ENCODE peak calls at places on chromosomes 3 and 15, in ten cellular contexts. V is ovary, Y is esophagus muscularis mucosa, C is stomach, Q is A549, G is tibial nerve, M is K562, W is suprapubic skin, B is transverse colon, A is upper lobe of left lung. T is an unnamed sample. For H3K4me1 and H3K9me3, the result is how much of the 10 kb centered on the place peaks cover.

GRCh38 chr3:46926871-46927717 is 49.5 kb downstream of the CCDC12 start:
- DNase-seq in V (no peak), Y (no peak), C (peak), Q (no peak), G (no peak), M (no peak), W (peak), B (peak), A (no peak), T (peak)

GRCh38 chr3:139564290-139564861 is 24.8 kb upstream of the RBP1 start:
- DNase-seq in V (no peak), Y (peak), C (no peak), Q (no peak), G (no peak), M (no peak), W (no peak), B (no peak), A (no peak), T (no peak)

GRCh38 chr3:19363071-19363470 is 214.8 kb downstream of the KCNH8 start:
- DNase-seq in V (no peak), Y (no peak), C (no peak), Q (no peak), G (no peak), M (no peak), W (no peak), B (no peak), A (no peak), T (no peak)

GRCh38 chr15:42992626-42993025 is 72.0 kb upstream of the TTBK2 start:
- DNase-seq in V (no peak), Y (no peak), C (no peak), Q (no peak), G (no peak), M (no peak), W (no peak), B (no peak), A (no peak), T (no peak)

GRCh38 chr3:85567074-85567676 is 608.4 kb downstream of the CADM2 start:
- DNase-seq in V (no peak), Y (no peak), C (peak), Q (peak), G (peak), M (peak), W (no peak), B (peak), A (peak), T (no peak)

GRCh38 chr3:45917146-45917885 is 25.9 kb upstream of the CXCR6 start:
- DNase-seq in V (no peak), Y (no peak), C (no peak), Q (no peak), G (no peak), M (no peak), W (no peak), B (no peak), A (no peak), T (no peak)

GRCh38 chr15:43208052-43209002 is 12.5 kb downstream of the EPB42 start:
- DNase-seq in V (no peak), Y (peak), C (no peak), Q (no peak), G (no peak), M (no peak), W (no peak), B (no peak), A (no peak), T (no peak)

GRCh38 chr3:8658326-8659212 is 14.0 kb upstream of the SSUH2 start:
- DNase-seq in V (peak), Y (no peak), C (peak), Q (peak), G (peak), M (no peak), W (peak), B (peak), A (peak), T (no peak)

GRCh38 chr3:186609247-186609868 is 3.5 kb upstream of the AHSG start:
- DNase-seq in V (no peak), Y (no peak), C (peak), Q (peak), G (no peak), M (no peak), W (no peak), B (no peak), A (no peak), T (no peak)

GRCh38 chr3:83868909-83869567 is 1089.8 kb upstream of the CADM2 start:
- DNase-seq in V (no peak), Y (no peak), C (no peak), Q (no peak), G (no peak), M (no peak), W (no peak), B (no peak), A (no peak), T (no peak)

GRCh38 chr3:27724459-27725197 is 2.5 kb upstream of the EOMES start:
- DNase-seq in V (no peak), Y (no peak), C (no peak), Q (no peak), G (no peak), M (no peak), W (no peak), B (no peak), A (no peak), T (no peak)
- H3K4me1 ChIP-seq in V (under half), Y (under half), C (half or more), Q (under half), G (half or more), M (under half), W (half or more), B (under half), A (under half), T (under half)

DNA sequence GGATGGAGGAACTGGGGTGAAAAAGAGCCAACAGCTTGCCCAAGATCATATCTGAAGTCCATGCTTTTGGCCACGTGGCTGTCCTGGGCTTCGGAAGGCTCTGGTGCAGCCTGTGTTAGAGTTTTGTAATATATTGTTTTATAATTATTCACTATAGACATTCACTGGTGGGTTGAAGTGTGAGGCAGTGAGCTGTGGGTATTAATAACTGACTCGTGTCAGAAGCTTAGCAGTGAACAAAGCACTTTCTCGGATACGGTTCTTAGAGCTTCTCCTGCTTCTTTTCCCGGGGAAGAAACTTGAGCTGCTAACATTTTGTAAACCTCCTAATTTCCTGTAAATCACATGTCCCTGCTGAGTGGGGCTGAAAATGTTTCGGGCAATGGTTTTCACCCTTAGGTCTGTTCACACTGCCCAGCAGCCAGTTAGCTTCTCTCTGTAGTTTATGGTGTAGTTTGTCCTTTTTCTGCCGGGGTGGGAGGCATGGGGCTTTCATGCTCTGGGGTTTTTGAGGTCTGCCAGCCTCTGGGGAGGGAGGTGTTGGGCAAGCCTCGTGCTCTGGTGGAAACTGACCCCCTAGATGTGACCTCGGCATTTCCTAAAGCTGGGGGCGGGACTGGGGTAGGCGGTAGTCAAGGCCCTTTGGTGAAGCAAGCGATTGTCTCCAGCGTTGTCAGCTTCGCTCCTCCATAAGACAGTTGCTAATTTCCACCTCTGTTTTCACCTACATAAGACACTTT is 1.7 kb downstream of the MRAS start:
- DNase-seq in V (peak), Y (no peak), C (no peak), Q (no peak), G (no peak), M (no peak), W (no peak), B (no peak), A (no peak), T (no peak)
- TF ChIP-seq EP300 in V (no peak), Y (no peak), C (no peak), Q (no peak), G (no peak), M (no peak), W (no peak), B (no peak), A (no peak), T (no peak)

DNA sequence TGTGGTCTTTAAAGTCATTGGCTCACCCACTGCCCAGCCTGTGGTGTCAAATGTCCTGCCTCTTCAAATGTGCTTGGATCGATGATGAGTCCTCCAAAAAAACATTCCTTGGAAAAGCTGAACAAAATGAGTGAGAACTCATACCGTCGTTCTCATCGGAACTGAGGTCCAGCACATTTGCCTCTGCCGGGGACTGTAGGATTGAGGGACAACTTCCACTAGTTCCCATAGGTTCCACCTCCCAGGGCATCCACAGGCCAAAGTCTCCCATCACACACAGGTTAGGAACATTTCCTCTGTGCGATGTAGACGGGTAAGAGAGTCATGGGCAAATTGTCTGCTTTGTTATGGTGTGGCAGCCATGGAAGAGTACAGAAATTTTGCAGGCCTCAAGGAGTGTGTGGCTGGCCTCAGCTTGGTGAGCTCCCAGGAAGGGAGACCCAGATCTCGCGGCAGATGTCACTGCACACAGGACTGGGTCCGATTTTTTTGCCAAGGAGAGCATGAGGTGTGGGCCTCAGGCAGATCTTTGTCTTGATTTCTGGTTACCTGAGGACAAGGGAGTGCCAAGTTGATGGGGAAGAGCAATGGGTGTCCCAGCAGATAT is 115.7 kb downstream of the SNRPN start:
- DNase-seq in V (no peak), Y (no peak), C (no peak), Q (no peak), G (no peak), M (no peak), W (no peak), B (no peak), A (no peak), T (no peak)
- H3K9me3 ChIP-seq in V (half or more), Y (half or more), C (half or more), Q (half or more), G (under half), M (under half), W (half or more), B (half or more), A (half or more), T (half or more)

GRCh38 chr3:14375192-14375591 is 27.2 kb upstream of the SLC6A6 start:
- DNase-seq in V (no peak), Y (no peak), C (no peak), Q (no peak), G (no peak), M (peak), W (no peak), B (no peak), A (no peak), T (no peak)

GRCh38 chr3:14374444-14374883 is 27.9 kb upstream of the SLC6A6 start:
- DNase-seq in V (no peak), Y (no peak), C (no peak), Q (no peak), G (no peak), M (no peak), W (no peak), B (no peak), A (peak), T (no peak)

GRCh38 chr3:14371573-14372474 is 30.6 kb upstream of the SLC6A6 start:
- DNase-seq in V (no peak), Y (no peak), C (peak), Q (peak), G (peak), M (peak), W (peak), B (peak), A (peak), T (peak)

GRCh38 chr3:14372587-14372986 is 29.8 kb upstream of the SLC6A6 start:
- DNase-seq in V (no peak), Y (no peak), C (no peak), Q (no peak), G (no peak), M (no peak), W (no peak), B (no peak), A (no peak), T (no peak)

GRCh38 chr3:14373753-14374376 is 28.5 kb upstream of the SLC6A6 start:
- DNase-seq in V (no peak), Y (no peak), C (no peak), Q (no peak), G (no peak), M (no peak), W (no peak), B (no peak), A (no peak), T (no peak)
- H3K4me1 ChIP-seq in V (under half), Y (under half), C (half or more), Q (under half), G (under half), M (half or more), W (half or more), B (under half), A (under half), T (under half)

GRCh38 chr3:43317461-43318316 is 31.3 kb downstream of the SNRK start:
- DNase-seq in V (no peak), Y (no peak), C (no peak), Q (no peak), G (no peak), M (no peak), W (no peak), B (no peak), A (no peak), T (no peak)

GRCh38 chr3:43320288-43320687 is 33.9 kb downstream of the SNRK start:
- DNase-seq in V (no peak), Y (no peak), C (no peak), Q (no peak), G (no peak), M (no peak), W (no peak), B (no peak), A (no peak), T (no peak)

GRCh38 chr3:43319364-43319763 is 33.0 kb downstream of the SNRK start:
- DNase-seq in V (no peak), Y (no peak), C (no peak), Q (no peak), G (no peak), M (no peak), W (peak), B (peak), A (no peak), T (no peak)

GRCh38 chr3:43319794-43320193 is 33.5 kb downstream of the SNRK start:
- DNase-seq in V (no peak), Y (no peak), C (no peak), Q (no peak), G (no peak), M (no peak), W (no peak), B (no peak), A (no peak), T (no peak)

GRCh38 chr3:43316783-43317460 is 30.6 kb downstream of the SNRK start:
- DNase-seq in V (no peak), Y (no peak), C (no peak), Q (no peak), G (no peak), M (no peak), W (no peak), B (no peak), A (no peak), T (no peak)
- TF ChIP-seq EP300 in V (no peak), Y (no peak), C (no peak), Q (no peak), G (no peak), M (no peak), W (no peak), B (no peak), A (no peak), T (no peak)

DNA sequence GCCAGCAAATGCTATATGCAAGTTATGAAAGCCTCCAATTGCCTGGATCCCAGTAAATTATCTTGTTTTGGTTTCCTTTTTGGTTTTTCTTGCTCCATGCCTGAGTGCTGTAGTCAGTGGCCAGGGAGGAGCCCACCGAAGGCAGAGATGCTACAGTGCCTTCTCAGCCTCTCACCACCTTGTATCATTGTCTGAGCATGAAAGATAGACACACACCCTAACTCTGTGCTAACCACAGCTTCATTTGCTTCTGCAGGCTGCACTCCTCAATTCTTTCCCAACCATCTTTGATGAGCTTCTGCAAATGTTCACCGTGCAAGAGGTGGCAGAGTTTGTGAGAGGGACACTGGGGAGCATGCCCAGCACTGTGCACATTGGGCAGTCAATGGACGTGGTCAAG is 114.5 kb upstream of the MANF start:
- DNase-seq in V (no peak), Y (peak), C (no peak), Q (no peak), G (no peak), M (no peak), W (no peak), B (no peak), A (no peak), T (no peak)
- H3K9me3 ChIP-seq in V (under half), Y (under half), C (under half), Q (under half), G (under half), M (under half), W (under half), B (under half), A (under half), T (under half)